ENCODE peak calls at places on chromosomes 7 and 10, in five cellular contexts. E is mammary epithelial cell; C is neuronal stem cell; P is mucosa of descending colon; O is CD8-positive, alpha-beta memory T cell. W is an unnamed sample.

GRCh38 chr7:13908667-13909382 is 80.6 kb downstream of the ETV1 start:
- DNase-seq in E (no peak), C (peak; percentile 20), P (no peak), O (peak; percentile 42), W (peak; percentile 18)

GRCh38 chr10:103231047-103231551 is 14.6 kb upstream of the RPEL1 start:
- DNase-seq in E (peak; percentile 84), C (peak; percentile 77), P (no peak), O (no peak), W (no peak)

GRCh38 chr7:132703742-132704141 is 127.5 kb upstream of the PLXNA4 start:
- DNase-seq in E (no peak), C (no peak), P (no peak), O (no peak), W (no peak)

GRCh38 chr7:1448958-1449357 is 10.3 kb downstream of the MICALL2 start:
- DNase-seq in E (no peak), C (no peak), P (no peak), O (no peak), W (no peak)

GRCh38 chr7:50308301-50309129 is 4.0 kb downstream of the IKZF1 start:
- DNase-seq in E (no peak), C (no peak), P (no peak), O (no peak), W (peak; percentile 41)

GRCh38 chr7:5838771-5839170 is 41.8 kb upstream of the OCM start:
- DNase-seq in E (no peak), C (no peak), P (no peak), O (no peak), W (no peak)

GRCh38 chr7:98420966-98421612 is 20.2 kb upstream of the BAIAP2L1 start:
- DNase-seq in E (peak; percentile 75), C (peak; percentile 58), P (peak; percentile 88), O (peak; percentile 32), W (peak; percentile 43)

GRCh38 chr7:155531686-155532085 is 14.7 kb downstream of the CNPY1 start:
- DNase-seq in E (no peak), C (no peak), P (no peak), O (no peak), W (no peak)

GRCh38 chr10:20841419-20841818 is 55.7 kb downstream of the NEBL start:
- DNase-seq in E (no peak), C (no peak), P (no peak), O (no peak), W (no peak)

GRCh38 chr7:151018421-151019129 is 5.7 kb downstream of the ATG9B start:
- DNase-seq in E (no peak), C (no peak), P (no peak), O (peak; percentile 54), W (peak; percentile 64)

GRCh38 chr7:73433924-73434700 is 534 bp downstream of the FZD9 start:
- DNase-seq in E (no peak), C (no peak), P (no peak), O (no peak), W (no peak)

GRCh38 chr10:69994262-69994661 is 58.4 kb upstream of the MACROH2A2 start:
- DNase-seq in E (peak; percentile 49), C (no peak), P (no peak), O (no peak), W (no peak)

GRCh38 chr7:143405158-143405557 is 3.5 kb downstream of the EPHA1 start:
- DNase-seq in E (no peak), C (no peak), P (peak; percentile 57), O (no peak), W (no peak)

GRCh38 chr7:98788921-98789320 is 80.9 kb downstream of the TMEM130 start:
- DNase-seq in E (no peak), C (no peak), P (no peak), O (no peak), W (no peak)

GRCh38 chr10:6091630-6092029 is 2.8 kb downstream of the RBM17 start:
- DNase-seq in E (no peak), C (no peak), P (no peak), O (peak; percentile 15), W (no peak)

GRCh38 chr10:101292194-101293006 is 61.6 kb upstream of the BTRC start:
- DNase-seq in E (no peak), C (no peak), P (no peak), O (no peak), W (no peak)

GRCh38 chr7:8389898-8390642 is 43.3 kb upstream of the NXPH1 start:
- DNase-seq in E (peak; percentile 3), C (peak; percentile 31), P (peak; percentile 48), O (no peak), W (no peak)

GRCh38 chr10:8133146-8133545 is 78.7 kb downstream of the GATA3 start:
- DNase-seq in E (peak; percentile 32), C (no peak), P (no peak), O (no peak), W (no peak)

GRCh38 chr10:117413928-117414618 is 38.8 kb upstream of the PDZD8 start:
- DNase-seq in E (peak; percentile 84), C (no peak), P (no peak), O (no peak), W (no peak)

GRCh38 chr7:156999611-157000046 is 10.8 kb downstream of the MNX1 start:
- DNase-seq in E (no peak), C (no peak), P (peak; percentile 76), O (no peak), W (no peak)

GRCh38 chr7:43004076-43004475 is 71.9 kb downstream of the MRPL32 start:
- DNase-seq in E (no peak), C (no peak), P (no peak), O (no peak), W (no peak)

DNA sequence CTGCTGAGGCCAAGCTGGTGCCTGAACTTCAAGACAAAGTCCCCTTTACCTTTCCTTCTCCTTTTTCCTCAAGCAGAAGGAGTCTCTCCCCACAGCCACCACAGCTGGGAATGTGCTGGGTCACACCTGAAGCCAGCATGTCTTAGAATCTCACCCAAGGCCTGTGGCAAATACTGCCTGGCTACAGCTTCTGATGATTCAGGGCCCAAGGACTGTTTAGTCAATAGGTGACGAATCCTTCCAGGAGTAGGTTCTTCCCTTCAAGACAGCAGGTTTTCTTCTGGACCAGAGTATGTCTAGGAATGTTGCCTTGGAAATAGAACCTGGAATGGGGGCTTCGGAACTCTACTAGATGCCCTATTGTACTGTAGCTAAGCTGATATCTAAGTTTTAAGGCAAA is 374.6 kb downstream of the KIF20B start:
- DNase-seq in E (peak; percentile 63), C (no peak), P (no peak), O (no peak), W (no peak)
- H3K4me1 ChIP-seq in E (no peaks in the 10 kb centered on the region), C (peaks cover 2% of the 10 kb centered on the region), P (no peaks in the 10 kb centered on the region), O (no peaks in the 10 kb centered on the region), W (no peaks in the 10 kb centered on the region)

GRCh38 chr7:40888499-40888898 is 753.7 kb downstream of the SUGCT start:
- DNase-seq in E (no peak), C (no peak), P (peak; percentile 43), O (no peak), W (no peak)
- H3K4me3 ChIP-seq in E (no peak overlapping the region), C (no peak overlapping the region), P (no peak overlapping the region), O (no peak overlapping the region), W (no peak overlapping the region)

DNA sequence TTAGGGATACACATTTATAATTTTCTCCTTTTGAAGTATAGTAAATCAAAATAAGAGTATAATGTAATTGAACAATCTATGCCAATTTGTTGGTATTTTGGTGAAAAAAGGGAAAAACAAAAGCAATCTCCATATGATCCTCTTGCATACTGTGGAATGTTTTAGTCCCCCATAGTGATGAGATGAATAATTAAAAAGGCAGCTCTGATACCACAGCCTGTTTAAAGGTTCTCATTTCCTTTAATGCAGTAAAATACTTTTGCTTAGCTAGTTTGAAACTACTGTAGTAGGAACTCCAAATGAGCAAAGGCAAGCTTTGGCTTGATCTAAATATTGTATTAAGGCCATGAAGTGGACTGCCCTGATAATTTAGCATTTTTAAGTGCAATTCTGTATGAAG is 77.6 kb downstream of the VTI1A start:
- DNase-seq in E (no peak), C (no peak), P (no peak), O (no peak), W (no peak)
- H3K4me1 ChIP-seq in E (peaks cover 17% of the 10 kb centered on the region), C (peaks cover 7% of the 10 kb centered on the region), P (no peaks in the 10 kb centered on the region), O (no peaks in the 10 kb centered on the region), W (no peaks in the 10 kb centered on the region)

GRCh38 chr7:158821173-158822021 is 7.9 kb downstream of the ESYT2 start:
- DNase-seq in E (peak; percentile 93), C (no peak), P (no peak), O (no peak), W (no peak)
- H3K4me3 ChIP-seq in E (no peak overlapping the region), C (no peak overlapping the region), P (no peak overlapping the region), O (peak overlapping the region; percentile 11), W (peak overlapping the region; percentile 19)

DNA sequence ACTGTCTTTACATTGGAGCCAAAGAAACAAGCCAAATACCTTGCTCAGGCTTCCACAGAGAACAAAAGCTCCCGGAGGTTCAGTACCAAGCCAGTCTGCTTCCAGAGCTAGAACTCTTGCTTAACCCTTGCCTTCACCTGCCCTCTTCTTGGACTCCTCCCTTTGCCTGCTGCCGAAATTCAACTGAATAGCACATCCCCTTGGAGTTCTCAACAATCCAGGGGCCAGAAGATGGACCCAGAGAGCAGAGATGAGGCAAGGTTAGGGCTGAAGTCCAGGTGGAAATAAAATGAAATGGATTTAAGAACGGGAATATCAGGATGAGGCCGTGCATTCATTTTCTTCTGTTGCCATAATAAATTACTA is 876 bp upstream of the PIK3AP1 start:
- DNase-seq in E (no peak), C (no peak), P (no peak), O (no peak), W (no peak)
- H3K4me1 ChIP-seq in E (peaks cover 7% of the 10 kb centered on the region), C (peaks cover 3% of the 10 kb centered on the region), P (peaks cover 13% of the 10 kb centered on the region), O (peaks cover 9% of the 10 kb centered on the region), W (peaks cover 15% of the 10 kb centered on the region)

DNA sequence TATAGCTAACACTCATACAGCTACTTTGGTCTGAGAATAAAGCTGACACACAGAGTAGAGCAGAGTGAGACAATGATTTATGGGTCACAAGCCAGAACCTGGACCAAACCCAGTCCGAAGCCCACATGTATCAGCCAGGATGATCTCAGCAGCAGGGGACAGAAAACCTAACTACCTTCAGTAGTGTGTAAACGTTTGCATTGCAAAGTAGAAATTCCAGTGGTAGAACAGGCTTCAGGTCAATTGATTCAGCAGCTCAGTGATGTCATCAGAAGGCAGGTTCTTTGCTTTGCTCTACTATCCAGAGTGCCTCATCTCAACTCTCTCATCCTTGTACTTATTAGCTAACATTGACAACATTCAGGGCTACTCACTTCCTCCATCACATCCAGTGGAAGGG is 62.5 kb upstream of the PALS2 start:
- DNase-seq in E (no peak), C (no peak), P (no peak), O (no peak), W (no peak)
- H3K4me3 ChIP-seq in E (no peak overlapping the region), C (no peak overlapping the region), P (no peak overlapping the region), O (no peak overlapping the region), W (no peak overlapping the region)

GRCh38 chr7:129157651-129158050 is 13.1 kb downstream of the TSPAN33 start:
- DNase-seq in E (no peak), C (no peak), P (no peak), O (no peak), W (no peak)

GRCh38 chr7:129161524-129161923 is 17.0 kb downstream of the TSPAN33 start:
- DNase-seq in E (no peak), C (no peak), P (no peak), O (no peak), W (no peak)

GRCh38 chr7:129159539-129159938 is 15.0 kb downstream of the TSPAN33 start:
- DNase-seq in E (no peak), C (no peak), P (no peak), O (no peak), W (no peak)

GRCh38 chr7:129162732-129163131 is 18.2 kb downstream of the TSPAN33 start:
- DNase-seq in E (no peak), C (no peak), P (no peak), O (no peak), W (no peak)

GRCh38 chr7:129160161-129160911 is 15.8 kb downstream of the TSPAN33 start:
- DNase-seq in E (no peak), C (no peak), P (no peak), O (no peak), W (no peak)
- H3K4me1 ChIP-seq in E (no peaks in the 10 kb centered on the region), C (peaks cover 4% of the 10 kb centered on the region), P (no peaks in the 10 kb centered on the region), O (no peaks in the 10 kb centered on the region), W (no peaks in the 10 kb centered on the region)

W was measured in CD4-positive, alpha-beta memory T cell.